ENCODE peak calls at places on chromosomes 1 and 21, in eight cellular contexts. C is tibial nerve, S is memory B cell, A is nephron progenitor cell, D is left colon, B is AG09319, P is NCI-H1092, X is M059J. F is an unnamed sample.

GRCh38 chr21:38938343-38938742 is 132.6 kb downstream of the ETS2 start:
- DNase-seq in C (no peak), S (no peak), A (peak), D (no peak), B (no peak), P (peak), X (peak), F (no peak)

GRCh38 chr1:8660455-8660854 is 157.0 kb downstream of the RERE start:
- DNase-seq in C (peak), S (no peak), A (no peak), D (peak), B (peak), P (no peak), X (peak), F (no peak)

GRCh38 chr1:119112791-119113190 is 27.7 kb downstream of the WARS2 start:
- DNase-seq in C (no peak), S (no peak), A (no peak), D (no peak), B (no peak), P (no peak), X (peak), F (no peak)

GRCh38 chr1:228095938-228096337 is 7.2 kb downstream of the C1orf35 start:
- DNase-seq in C (no peak), S (no peak), A (no peak), D (no peak), B (no peak), P (no peak), X (no peak), F (no peak)

GRCh38 chr1:60388092-60388987 is 314.8 kb upstream of the C1orf87 start:
- DNase-seq in C (no peak), S (no peak), A (no peak), D (no peak), B (no peak), P (peak), X (no peak), F (no peak)

GRCh38 chr1:3890389-3891328 is 9.4 kb downstream of the C1orf174 start:
- DNase-seq in C (no peak), S (no peak), A (no peak), D (peak), B (no peak), P (no peak), X (no peak), F (no peak)

GRCh38 chr1:114342376-114342775 is 168.6 kb downstream of the TRIM33 start:
- DNase-seq in C (no peak), S (no peak), A (no peak), D (no peak), B (no peak), P (no peak), X (no peak), F (no peak)

GRCh38 chr1:2586154-2587070 is at the start of gene PRXL2B:
- DNase-seq in C (peak), S (peak), A (peak), D (peak), B (peak), P (peak), X (peak), F (peak)

GRCh38 chr1:31183126-31183525 is 56.6 kb downstream of the NKAIN1 start:
- DNase-seq in C (no peak), S (no peak), A (no peak), D (no peak), B (no peak), P (no peak), X (no peak), F (no peak)

GRCh38 chr21:31786164-31786920 is 54.4 kb upstream of the SCAF4 start:
- DNase-seq in C (no peak), S (no peak), A (no peak), D (no peak), B (no peak), P (no peak), X (no peak), F (no peak)

GRCh38 chr1:214957330-214958137 is 125.0 kb upstream of the KCNK2 start:
- DNase-seq in C (no peak), S (no peak), A (no peak), D (no peak), B (peak), P (no peak), X (peak), F (no peak)

GRCh38 chr1:167148388-167148787 is 54.5 kb downstream of the STYXL2 start:
- DNase-seq in C (no peak), S (no peak), A (no peak), D (no peak), B (no peak), P (no peak), X (no peak), F (no peak)

GRCh38 chr1:222521299-222522104 is 26.4 kb downstream of the HHIPL2 start:
- DNase-seq in C (no peak), S (no peak), A (no peak), D (no peak), B (no peak), P (no peak), X (peak), F (no peak)

GRCh38 chr1:211527006-211527405 is 35.0 kb upstream of the RD3 start:
- DNase-seq in C (no peak), S (no peak), A (no peak), D (no peak), B (no peak), P (no peak), X (no peak), F (no peak)

GRCh38 chr1:27509127-27510080 is 19.4 kb upstream of the WASF2 start:
- DNase-seq in C (no peak), S (no peak), A (no peak), D (peak), B (no peak), P (no peak), X (no peak), F (no peak)

GRCh38 chr1:110196917-110197782 is 13.0 kb upstream of the KCNC4 start:
- DNase-seq in C (no peak), S (peak), A (peak), D (peak), B (no peak), P (peak), X (peak), F (peak)

GRCh38 chr1:20731057-20731991 is 1.2 kb downstream of the SH2D5 start:
- DNase-seq in C (no peak), S (peak), A (no peak), D (no peak), B (no peak), P (no peak), X (no peak), F (no peak)

GRCh38 chr1:183694636-183695035 is 41.5 kb upstream of the APOBEC4 start:
- DNase-seq in C (no peak), S (no peak), A (no peak), D (no peak), B (no peak), P (no peak), X (no peak), F (no peak)

GRCh38 chr1:38908821-38909220 is 27.4 kb upstream of the GJA9 start:
- DNase-seq in C (no peak), S (no peak), A (no peak), D (no peak), B (no peak), P (no peak), X (no peak), F (no peak)

GRCh38 chr1:6358144-6358624 is 35.4 kb downstream of the ACOT7 start:
- DNase-seq in C (no peak), S (no peak), A (no peak), D (no peak), B (no peak), P (no peak), X (peak), F (no peak)

GRCh38 chr1:10170362-10170665 is 40.1 kb upstream of the KIF1B start:
- DNase-seq in C (no peak), S (no peak), A (no peak), D (no peak), B (no peak), P (no peak), X (peak), F (no peak)

GRCh38 chr1:95005584-95005983 is 67.2 kb downstream of the ALG14 start:
- DNase-seq in C (no peak), S (no peak), A (no peak), D (no peak), B (no peak), P (no peak), X (no peak), F (no peak)

GRCh38 chr1:228393811-228394570 is 12.6 kb downstream of the TRIM11 start:
- DNase-seq in C (no peak), S (no peak), A (no peak), D (no peak), B (no peak), P (no peak), X (no peak), F (no peak)

GRCh38 chr1:116944613-116945012 is 34.9 kb downstream of the PTGFRN start:
- DNase-seq in C (no peak), S (no peak), A (no peak), D (no peak), B (no peak), P (no peak), X (no peak), F (no peak)

GRCh38 chr1:162908780-162909179 is 47.8 kb upstream of the CCDC190 start:
- DNase-seq in C (no peak), S (no peak), A (no peak), D (no peak), B (peak), P (no peak), X (peak), F (no peak)

GRCh38 chr1:44276006-44276405 is 62.7 kb downstream of the DMAP1 start:
- DNase-seq in C (no peak), S (no peak), A (no peak), D (no peak), B (no peak), P (peak), X (peak), F (no peak)

GRCh38 chr1:244414543-244414942 is 37.2 kb downstream of the ADSS2 start:
- DNase-seq in C (no peak), S (no peak), A (no peak), D (no peak), B (peak), P (no peak), X (no peak), F (no peak)

GRCh38 chr1:159581422-159581821 is 6.2 kb upstream of the APCS start:
- DNase-seq in C (no peak), S (no peak), A (no peak), D (no peak), B (no peak), P (no peak), X (no peak), F (no peak)

GRCh38 chr1:22888320-22889075 is 84.2 kb downstream of the LACTBL1 start:
- DNase-seq in C (no peak), S (no peak), A (no peak), D (no peak), B (no peak), P (no peak), X (peak), F (no peak)

GRCh38 chr1:41670558-41670957 is 186.1 kb upstream of the EDN2 start:
- DNase-seq in C (no peak), S (no peak), A (no peak), D (no peak), B (no peak), P (no peak), X (peak), F (no peak)

GRCh38 chr1:1333551-1334241 is 2.6 kb downstream of the TAS1R3 start:
- DNase-seq in C (no peak), S (no peak), A (no peak), D (no peak), B (no peak), P (no peak), X (no peak), F (no peak)

GRCh38 chr1:227917081-227917950 is 30.4 kb downstream of the WNT9A start:
- DNase-seq in C (no peak), S (no peak), A (no peak), D (no peak), B (no peak), P (no peak), X (no peak), F (no peak)

F was measured in naive B cell.